ENCODE peak calls at places on chromosomes 5 and 9, in five cellular contexts. L is NCI-H1930; M is fibroblast of the conjunctiva; W is central memory CD4-positive, alpha-beta T cell; Z is fibroblast of pulmonary artery. T is an unnamed sample.

GRCh38 chr5:80863708-80864107 is 96.5 kb upstream of the RASGRF2 start:
- DNase-seq in L (no peak), M (no peak), W (no peak), Z (no peak), T (no peak)

GRCh38 chr5:14581333-14581890 is at the start of gene OTULINL:
- DNase-seq in L (peak), M (peak), W (peak), Z (peak), T (peak)

GRCh38 chr5:9776525-9776924 is 146.4 kb upstream of the TAS2R1 start:
- DNase-seq in L (no peak), M (no peak), W (no peak), Z (peak), T (no peak)

GRCh38 chr5:150544606-150545219 is 36.8 kb downstream of the NDST1 start:
- DNase-seq in L (peak), M (peak), W (peak), Z (peak), T (peak)

GRCh38 chr9:37363124-37363523 is 59.4 kb upstream of the GRHPR start:
- DNase-seq in L (no peak), M (no peak), W (no peak), Z (no peak), T (no peak)

GRCh38 chr5:543755-544674 is 19.8 kb upstream of the SLC9A3 start:
- DNase-seq in L (no peak), M (no peak), W (peak), Z (no peak), T (no peak)

GRCh38 chr5:143403357-143403606 is 204 bp downstream of the NR3C1 start:
- DNase-seq in L (no peak), M (no peak), W (no peak), Z (no peak), T (no peak)

GRCh38 chr5:59654691-59655090 is 238.8 kb downstream of the PDE4D start:
- DNase-seq in L (no peak), M (no peak), W (no peak), Z (no peak), T (no peak)

T was measured in GM04504.